ENCODE peak calls at places on chromosomes 7 and 10, in nine cellular contexts. F is HEK293T; S is activated CD4-positive, alpha-beta T cell treated with anti-CD3 and anti-CD28 coated beads for 24 hours; R is epithelial cell of esophagus; E is cardiac muscle cell; V is Right ventricle myocardium superior; I is stimulated activated CD4-positive, alpha-beta T cell treated with anti-CD3 and anti-CD28 coated beads, Interleukin-12 subunit alpha, Interleukin-12 subunit beta, amount 100 ng/mL, for 48 hours; Z is CD4-positive, alpha-beta T cell; O is activated CD8-positive, alpha-beta memory T cell treated with anti-CD3 and anti-CD28 coated beads for 4 hours. T is an unnamed sample.

GRCh38 chr7:144738708-144739314 is 97.0 kb downstream of the TPK1 start:
- DNase-seq in F (peak), S (peak), R (peak), E (peak), V (no peak), I (no peak), Z (no peak), O (no peak), T (peak)

GRCh38 chr7:131895541-131896173 is 339.2 kb upstream of the PODXL start:
- DNase-seq in F (no peak), S (no peak), R (peak), E (no peak), V (no peak), I (no peak), Z (no peak), O (no peak), T (peak)

GRCh38 chr7:11716185-11716584 is 115.8 kb downstream of the THSD7A start:
- DNase-seq in F (no peak), S (no peak), R (peak), E (no peak), V (no peak), I (no peak), Z (no peak), O (no peak), T (peak)

GRCh38 chr7:145779165-145779564 is 337.4 kb upstream of the CNTNAP2 start:
- DNase-seq in F (no peak), S (no peak), R (no peak), E (no peak), V (no peak), I (no peak), Z (no peak), O (no peak), T (no peak)

GRCh38 chr10:70990661-70991060 is 102.3 kb upstream of the PCBD1 start:
- DNase-seq in F (no peak), S (no peak), R (no peak), E (no peak), V (no peak), I (no peak), Z (no peak), O (no peak), T (no peak)

GRCh38 chr7:47352394-47352968 is 229.4 kb downstream of the TNS3 start:
- DNase-seq in F (no peak), S (no peak), R (no peak), E (no peak), V (no peak), I (no peak), Z (no peak), O (no peak), T (no peak)

GRCh38 chr7:116395125-116395791 is 104.3 kb upstream of the CAV2 start:
- DNase-seq in F (no peak), S (no peak), R (peak), E (no peak), V (no peak), I (no peak), Z (no peak), O (no peak), T (peak)

GRCh38 chr10:86165666-86166065 is 200.9 kb downstream of the GRID1 start:
- DNase-seq in F (no peak), S (no peak), R (no peak), E (no peak), V (no peak), I (no peak), Z (no peak), O (no peak), T (no peak)

GRCh38 chr10:62818426-62819011 is 2.4 kb upstream of the EGR2 start:
- DNase-seq in F (peak), S (no peak), R (no peak), E (peak), V (peak), I (peak), Z (no peak), O (peak), T (peak)

GRCh38 chr10:73210395-73211105 is 36.5 kb downstream of the DNAJC9 start:
- DNase-seq in F (no peak), S (no peak), R (no peak), E (no peak), V (no peak), I (no peak), Z (no peak), O (no peak), T (no peak)

GRCh38 chr10:78889536-78890063 is 179.2 kb upstream of the ZMIZ1 start:
- DNase-seq in F (no peak), S (no peak), R (no peak), E (no peak), V (no peak), I (no peak), Z (no peak), O (no peak), T (no peak)

T was measured in A549.